ENCODE peak calls at places on chromosome 15, in five cellular contexts. One of them, this sample, is unnamed.

GRCh38 chr15:80455051-80455648 is 51.0 kb downstream of the ARNT2 start:
- DNase-seq in fibroblast of lung: peak
- DNase-seq in WTC11: no peak
- DNase-seq in cardiac fibroblast: no peak
- DNase-seq in lower lobe of right lung: no peak
- DNase-seq in this sample: peak

GRCh38 chr15:77070500-77071337 is at the start of gene TSPAN3:
- DNase-seq in cardiac fibroblast: peak
- DNase-seq in fibroblast of lung: peak
- DNase-seq in lower lobe of right lung: peak
- DNase-seq in WTC11: peak
- DNase-seq in this sample: peak

GRCh38 chr15:96252148-96252547 is 78.4 kb upstream of the NR2F2 start:
- DNase-seq in fibroblast of lung: no peak
- DNase-seq in lower lobe of right lung: no peak
- DNase-seq in WTC11: no peak
- DNase-seq in cardiac fibroblast: no peak
- DNase-seq in this sample: no peak

GRCh38 chr15:28935316-28935715 is 49.5 kb downstream of the APBA2 start:
- DNase-seq in cardiac fibroblast: no peak
- DNase-seq in fibroblast of lung: no peak
- DNase-seq in lower lobe of right lung: no peak
- DNase-seq in WTC11: peak
- DNase-seq in this sample: no peak

GRCh38 chr15:39127925-39128617 is 452.8 kb upstream of the THBS1 start:
- DNase-seq in WTC11: no peak
- DNase-seq in fibroblast of lung: peak
- DNase-seq in cardiac fibroblast: peak
- DNase-seq in lower lobe of right lung: no peak
- DNase-seq in this sample: peak

GRCh38 chr15:81752149-81752942 is 293.5 kb downstream of the MEX3B start:
- DNase-seq in fibroblast of lung: peak
- DNase-seq in WTC11: no peak
- DNase-seq in cardiac fibroblast: peak
- DNase-seq in lower lobe of right lung: no peak
- DNase-seq in this sample: peak

GRCh38 chr15:89399390-89400120 is 64.9 kb upstream of the POLG start:
- DNase-seq in cardiac fibroblast: no peak
- DNase-seq in lower lobe of right lung: no peak
- DNase-seq in WTC11: peak
- DNase-seq in fibroblast of lung: peak
- DNase-seq in this sample: peak

GRCh38 chr15:74845208-74845568 is 2.2 kb upstream of the ULK3 start:
- DNase-seq in cardiac fibroblast: no peak
- DNase-seq in lower lobe of right lung: no peak
- DNase-seq in WTC11: no peak
- DNase-seq in fibroblast of lung: no peak
- DNase-seq in this sample: no peak

GRCh38 chr15:33956397-33956796 is 11.9 kb upstream of the CHRM5 start:
- DNase-seq in WTC11: no peak
- DNase-seq in cardiac fibroblast: peak
- DNase-seq in lower lobe of right lung: no peak
- DNase-seq in fibroblast of lung: peak
- DNase-seq in this sample: no peak

GRCh38 chr15:70031680-70032079 is 66.0 kb downstream of the TLE3 start:
- DNase-seq in cardiac fibroblast: no peak
- DNase-seq in lower lobe of right lung: no peak
- DNase-seq in fibroblast of lung: no peak
- DNase-seq in WTC11: no peak
- DNase-seq in this sample: no peak

GRCh38 chr15:88987951-88988671 is 74.9 kb upstream of the MFGE8 start:
- DNase-seq in lower lobe of right lung: no peak
- DNase-seq in cardiac fibroblast: no peak
- DNase-seq in fibroblast of lung: peak
- DNase-seq in WTC11: peak
- DNase-seq in this sample: no peak

GRCh38 chr15:51105430-51106016 is 10.8 kb upstream of the TNFAIP8L3 start:
- DNase-seq in WTC11: no peak
- DNase-seq in cardiac fibroblast: no peak
- DNase-seq in fibroblast of lung: no peak
- DNase-seq in lower lobe of right lung: no peak
- DNase-seq in this sample: no peak

DNA sequence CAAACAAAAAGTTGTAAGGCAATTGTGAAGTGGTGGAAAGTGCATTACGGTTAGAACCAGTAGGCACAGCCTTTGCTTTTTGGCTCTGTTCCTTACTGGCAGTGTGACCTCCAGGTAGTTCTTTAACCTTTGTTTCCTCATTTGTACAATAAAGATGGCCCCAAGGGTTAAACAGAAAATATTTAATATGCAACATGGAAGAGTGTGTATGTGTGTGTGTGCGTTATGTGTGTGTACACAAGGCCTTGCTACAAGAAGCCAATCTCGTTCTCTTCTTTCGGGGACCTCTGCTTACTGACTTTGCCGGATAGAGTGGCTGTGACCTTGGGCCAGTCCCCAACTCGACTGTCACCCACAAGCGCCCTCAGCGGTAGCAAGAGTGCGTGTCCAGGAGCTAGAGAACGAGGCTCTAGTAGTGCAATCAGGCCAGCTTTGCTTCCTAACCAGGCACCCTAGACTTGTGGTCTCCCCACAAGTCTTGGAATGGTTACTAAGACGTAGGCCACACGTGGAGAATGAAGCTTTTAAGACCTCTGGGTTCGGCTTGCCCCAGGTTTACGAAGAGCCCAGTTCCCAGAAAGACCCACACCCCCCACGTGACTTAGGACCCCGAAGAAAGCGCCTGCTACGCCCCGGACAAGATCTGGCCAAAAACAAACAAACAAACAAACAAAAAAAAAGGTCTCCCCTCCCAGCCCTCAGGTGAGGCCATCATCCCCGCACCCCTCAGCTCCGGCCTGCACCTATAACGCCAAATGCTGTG is 593 bp downstream of the CIAO2A start:
- DNase-seq in fibroblast of lung: peak
- DNase-seq in cardiac fibroblast: peak
- DNase-seq in lower lobe of right lung: no peak
- DNase-seq in WTC11: peak
- DNase-seq in this sample: peak
- TF ChIP-seq CTCF in fibroblast of lung: peak
- TF ChIP-seq CTCF in cardiac fibroblast: peak
- TF ChIP-seq CTCF in lower lobe of right lung: peak
- TF ChIP-seq CTCF in WTC11: no peak
- TF ChIP-seq CTCF in this sample: peak

DNA sequence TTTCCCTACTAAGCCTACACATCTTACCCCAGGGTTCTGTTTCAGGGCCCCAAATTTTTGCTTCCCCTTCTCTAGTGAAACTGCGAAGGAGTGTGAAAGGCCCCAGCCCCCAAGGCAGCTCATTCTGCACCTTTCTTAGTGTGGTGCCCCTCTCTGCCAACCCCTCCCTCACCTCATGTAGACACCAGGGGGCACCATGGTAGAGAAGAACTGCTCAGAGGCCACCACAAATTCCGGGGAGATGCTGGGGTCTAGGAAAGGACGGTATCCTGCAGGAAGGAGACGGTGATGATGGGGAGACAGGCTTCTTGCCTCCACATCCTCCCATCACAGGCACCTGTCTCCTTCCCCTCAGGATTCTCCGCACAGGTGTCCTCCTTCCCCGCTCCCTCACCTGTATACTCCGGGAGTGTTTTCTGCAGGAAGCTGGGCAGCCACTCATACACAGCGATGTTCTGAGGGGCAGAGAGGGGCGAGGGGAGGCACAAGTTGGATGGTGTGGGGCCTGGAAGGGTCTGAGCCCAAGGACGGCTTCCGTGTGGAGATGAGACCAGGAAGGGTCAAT is 3.6 kb downstream of the DUOX2 start:
- DNase-seq in cardiac fibroblast: no peak
- DNase-seq in WTC11: peak
- DNase-seq in fibroblast of lung: no peak
- DNase-seq in lower lobe of right lung: no peak
- DNase-seq in this sample: no peak
- TF ChIP-seq CTCF in cardiac fibroblast: peak
- TF ChIP-seq CTCF in WTC11: no peak
- TF ChIP-seq CTCF in fibroblast of lung: no peak
- TF ChIP-seq CTCF in lower lobe of right lung: peak
- TF ChIP-seq CTCF in this sample: no peak

DNA sequence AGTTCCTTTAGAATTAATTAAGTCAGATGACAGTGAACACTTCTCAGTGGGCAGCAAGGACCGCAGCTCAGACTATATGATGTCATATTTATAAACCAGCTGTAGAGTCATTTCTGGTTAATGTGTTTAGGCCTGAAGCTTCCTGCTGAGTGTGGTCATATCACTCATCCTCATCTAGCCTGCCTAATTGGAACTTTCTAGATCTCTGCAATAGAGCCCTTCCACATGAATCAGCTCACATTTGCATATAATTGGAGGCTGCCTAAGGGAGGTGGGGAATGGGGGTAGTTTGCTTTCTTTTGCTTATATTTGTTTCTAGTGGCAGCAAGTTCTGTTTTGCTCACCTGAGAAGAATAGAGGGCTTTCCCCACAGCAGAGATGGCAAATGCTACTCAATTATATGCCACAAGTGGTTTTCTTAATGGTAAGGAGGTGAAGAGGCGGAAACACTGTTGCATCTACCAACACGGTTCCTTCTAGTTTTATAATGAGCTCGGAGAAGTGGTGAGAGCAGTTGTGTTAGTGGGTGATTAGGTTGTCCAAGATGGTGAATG is 148.1 kb downstream of the KLHL25 start:
- DNase-seq in lower lobe of right lung: no peak
- DNase-seq in WTC11: no peak
- DNase-seq in fibroblast of lung: peak
- DNase-seq in cardiac fibroblast: no peak
- DNase-seq in this sample: no peak
- TF ChIP-seq CTCF in lower lobe of right lung: no peak
- TF ChIP-seq CTCF in WTC11: no peak
- TF ChIP-seq CTCF in fibroblast of lung: no peak
- TF ChIP-seq CTCF in cardiac fibroblast: no peak
- TF ChIP-seq CTCF in this sample: no peak

DNA sequence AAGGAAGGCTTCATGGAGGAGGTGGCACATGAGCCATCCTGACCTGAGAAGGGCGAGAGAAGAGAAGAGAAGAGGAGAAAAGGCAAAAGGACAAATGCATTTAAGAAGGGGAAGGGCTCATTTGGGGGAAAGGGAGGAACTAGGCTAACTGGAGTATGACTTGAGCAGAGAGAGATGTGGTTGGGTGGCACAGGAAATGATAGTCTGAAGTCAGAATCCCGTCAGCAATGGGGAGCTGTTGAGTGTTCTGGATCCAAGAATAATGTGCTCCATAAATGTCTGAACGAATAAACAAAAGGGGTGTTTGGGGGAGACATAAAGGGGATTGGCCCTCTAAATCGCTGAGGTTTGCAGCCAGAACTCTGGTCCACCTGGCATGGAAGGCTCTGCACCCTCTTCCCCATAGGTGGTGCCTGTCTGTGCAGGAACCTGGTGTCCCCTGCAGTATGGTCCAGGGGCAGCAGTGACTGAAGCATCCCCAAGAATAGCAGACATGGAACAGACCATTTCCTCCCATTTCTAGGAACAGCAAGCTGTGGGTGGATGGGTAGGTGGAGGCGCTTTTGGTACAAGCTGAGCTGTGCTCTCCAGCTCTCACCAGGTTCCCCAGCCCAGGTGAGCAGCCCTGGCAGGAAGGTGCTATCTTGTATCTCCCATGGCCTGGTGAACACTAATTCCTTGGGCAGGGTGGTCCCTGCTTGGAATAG is 15.2 kb downstream of the CORO2B start:
- DNase-seq in lower lobe of right lung: peak
- DNase-seq in cardiac fibroblast: no peak
- DNase-seq in WTC11: no peak
- DNase-seq in fibroblast of lung: no peak
- DNase-seq in this sample: no peak
- TF ChIP-seq CTCF in lower lobe of right lung: no peak
- TF ChIP-seq CTCF in cardiac fibroblast: no peak
- TF ChIP-seq CTCF in WTC11: no peak
- TF ChIP-seq CTCF in fibroblast of lung: no peak
- TF ChIP-seq CTCF in this sample: no peak

GRCh38 chr15:99931703-99932603 is 198.7 kb upstream of the LYSMD4 start:
- DNase-seq in fibroblast of lung: peak
- DNase-seq in WTC11: no peak
- DNase-seq in lower lobe of right lung: no peak
- DNase-seq in cardiac fibroblast: no peak
- DNase-seq in this sample: no peak

GRCh38 chr15:99925661-99926461 is 192.6 kb upstream of the LYSMD4 start:
- DNase-seq in fibroblast of lung: peak
- DNase-seq in WTC11: peak
- DNase-seq in cardiac fibroblast: peak
- DNase-seq in lower lobe of right lung: peak
- DNase-seq in this sample: peak

GRCh38 chr15:99928429-99928981 is 195.3 kb upstream of the LYSMD4 start:
- DNase-seq in cardiac fibroblast: peak
- DNase-seq in fibroblast of lung: peak
- DNase-seq in lower lobe of right lung: peak
- DNase-seq in WTC11: peak
- DNase-seq in this sample: peak

GRCh38 chr15:99930696-99931095 is 197.5 kb upstream of the LYSMD4 start:
- DNase-seq in WTC11: no peak
- DNase-seq in cardiac fibroblast: no peak
- DNase-seq in lower lobe of right lung: no peak
- DNase-seq in fibroblast of lung: no peak
- DNase-seq in this sample: no peak

DNA sequence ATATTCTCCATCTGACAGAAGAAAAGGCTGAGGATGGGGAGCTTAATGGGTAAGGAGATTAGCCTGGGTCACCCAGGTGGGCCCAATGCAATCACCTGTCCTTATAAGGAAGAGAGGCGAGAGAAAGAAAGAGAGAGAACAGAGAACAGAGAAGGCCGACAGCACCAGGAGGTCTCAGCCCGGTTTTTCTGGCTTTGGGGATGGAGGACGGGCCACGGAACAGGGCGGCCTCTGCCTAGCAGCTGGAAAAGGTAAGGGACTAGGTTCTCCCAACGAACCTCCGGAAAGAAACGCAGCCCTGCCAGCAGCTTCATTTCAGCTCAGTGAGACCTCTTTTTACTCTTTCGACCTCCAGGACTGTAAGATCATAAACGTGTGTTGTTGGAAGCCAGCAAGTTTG is 196.0 kb upstream of the LYSMD4 start:
- DNase-seq in lower lobe of right lung: no peak
- DNase-seq in fibroblast of lung: no peak
- DNase-seq in WTC11: peak
- DNase-seq in cardiac fibroblast: no peak
- DNase-seq in this sample: no peak
- TF ChIP-seq CTCF in lower lobe of right lung: no peak
- TF ChIP-seq CTCF in fibroblast of lung: no peak
- TF ChIP-seq CTCF in WTC11: no peak
- TF ChIP-seq CTCF in cardiac fibroblast: no peak
- TF ChIP-seq CTCF in this sample: no peak

GRCh38 chr15:84826369-84826823 is 9.2 kb downstream of the ALPK3 start:
- DNase-seq in WTC11: peak
- DNase-seq in cardiac fibroblast: peak
- DNase-seq in lower lobe of right lung: no peak
- DNase-seq in fibroblast of lung: peak
- DNase-seq in this sample: peak
- TF ChIP-seq CTCF in WTC11: peak
- TF ChIP-seq CTCF in cardiac fibroblast: peak
- TF ChIP-seq CTCF in lower lobe of right lung: peak
- TF ChIP-seq CTCF in fibroblast of lung: no peak
- TF ChIP-seq CTCF in this sample: peak

This sample was measured in RWPE1.